ENCODE peak calls at places on chromosomes 5 and 9, in four cellular contexts. A is uterus, P is IMR-90, O is NT2/D1. N is an unnamed sample.

GRCh38 chr5:66587771-66588170 is 8.4 kb upstream of the MAST4 start:
- DNase-seq in O (no peak), A (no peak), P (no peak), N (no peak)

GRCh38 chr9:133990366-133991210 is 1.5 kb downstream of the VAV2 start:
- DNase-seq in O (no peak), P (peak), A (peak), N (peak)

GRCh38 chr9:3793363-3793762 is 267.6 kb upstream of the RFX3 start:
- DNase-seq in O (no peak), A (no peak), P (no peak), N (no peak)

GRCh38 chr9:107833295-107833694 is 343.7 kb upstream of the KLF4 start:
- DNase-seq in O (no peak), A (no peak), P (peak), N (no peak)

GRCh38 chr5:65512170-65512937 is 30.6 kb upstream of the ADAMTS6 start:
- DNase-seq in O (no peak), A (no peak), P (peak), N (no peak)

GRCh38 chr5:79151933-79152671 is 40.5 kb downstream of the BHMT start:
- DNase-seq in P (no peak), O (no peak), A (no peak), N (no peak)

GRCh38 chr5:38871790-38872551 is 26.2 kb downstream of the OSMR start:
- DNase-seq in O (no peak), P (peak), A (peak), N (no peak)

GRCh38 chr5:91151947-91152346 is 231.2 kb downstream of the ARRDC3 start:
- DNase-seq in P (peak), A (no peak), O (no peak), N (no peak)

GRCh38 chr9:37550781-37551180 is 25.4 kb downstream of the FBXO10 start:
- DNase-seq in P (peak), A (no peak), O (no peak), N (no peak)

GRCh38 chr5:138692370-138692769 is 60.9 kb upstream of the CTNNA1 start:
- DNase-seq in P (no peak), O (no peak), A (no peak), N (no peak)

GRCh38 chr5:128674837-128675446 is 136.9 kb upstream of the FBN2 start:
- DNase-seq in A (no peak), P (peak), O (no peak), N (peak)

GRCh38 chr9:98132806-98133631 is 14.0 kb upstream of the TRIM14 start:
- DNase-seq in P (no peak), A (no peak), O (no peak), N (no peak)

GRCh38 chr9:127720031-127720864 is 4.4 kb downstream of the TTC16 start:
- DNase-seq in P (no peak), O (no peak), A (no peak), N (no peak)

GRCh38 chr5:43676083-43676840 is 73.3 kb downstream of the NNT start:
- DNase-seq in O (no peak), A (no peak), P (peak), N (no peak)

GRCh38 chr9:76403352-76403751 is 9.1 kb upstream of the RFK start:
- DNase-seq in O (no peak), P (peak), A (no peak), N (peak)

GRCh38 chr9:98323051-98323830 is 67.8 kb upstream of the TBC1D2 start:
- DNase-seq in P (no peak), O (no peak), A (no peak), N (no peak)

GRCh38 chr9:70566066-70566465 is 151.6 kb upstream of the KLF9 start:
- DNase-seq in A (no peak), P (no peak), O (no peak), N (no peak)

GRCh38 chr9:129140397-129141065 is 29.3 kb downstream of the PTPA start:
- DNase-seq in O (no peak), P (peak), A (peak), N (peak)

GRCh38 chr5:169548315-169548714 is 35.3 kb upstream of the SPDL1 start:
- DNase-seq in A (no peak), O (no peak), P (peak), N (peak)

GRCh38 chr5:107519900-107520354 is 150.8 kb downstream of the EFNA5 start:
- DNase-seq in A (no peak), O (no peak), P (peak), N (peak)

GRCh38 chr5:30768061-30768460 is 425.4 kb upstream of the CDH6 start:
- DNase-seq in A (no peak), P (peak), O (no peak), N (no peak)

GRCh38 chr5:30764704-30765103 is 428.8 kb upstream of the CDH6 start:
- DNase-seq in P (peak), A (no peak), O (no peak), N (no peak)

GRCh38 chr5:30765227-30765626 is 428.3 kb upstream of the CDH6 start:
- DNase-seq in P (peak), A (no peak), O (no peak), N (no peak)
- H3K4me3 ChIP-seq in P (no peak), A (no peak), O (no peak), N (no peak)

GRCh38 chr5:82403724-82404123 is 125.6 kb upstream of the RPS23 start:
- DNase-seq in P (no peak), O (no peak), A (no peak), N (no peak)

GRCh38 chr5:82405166-82405565 is 127.0 kb upstream of the RPS23 start:
- DNase-seq in P (peak), O (no peak), A (no peak), N (no peak)

GRCh38 chr5:82403026-82403425 is 124.9 kb upstream of the RPS23 start:
- DNase-seq in P (no peak), O (no peak), A (no peak), N (no peak)

GRCh38 chr5:82405618-82406199 is 127.6 kb upstream of the RPS23 start:
- DNase-seq in A (no peak), P (peak), O (no peak), N (no peak)

GRCh38 chr5:82404382-82404945 is 126.3 kb upstream of the RPS23 start:
- DNase-seq in O (no peak), P (no peak), A (no peak), N (no peak)
- H3K4me3 ChIP-seq in O (no peak), P (no peak), A (no peak), N (no peak)

DNA sequence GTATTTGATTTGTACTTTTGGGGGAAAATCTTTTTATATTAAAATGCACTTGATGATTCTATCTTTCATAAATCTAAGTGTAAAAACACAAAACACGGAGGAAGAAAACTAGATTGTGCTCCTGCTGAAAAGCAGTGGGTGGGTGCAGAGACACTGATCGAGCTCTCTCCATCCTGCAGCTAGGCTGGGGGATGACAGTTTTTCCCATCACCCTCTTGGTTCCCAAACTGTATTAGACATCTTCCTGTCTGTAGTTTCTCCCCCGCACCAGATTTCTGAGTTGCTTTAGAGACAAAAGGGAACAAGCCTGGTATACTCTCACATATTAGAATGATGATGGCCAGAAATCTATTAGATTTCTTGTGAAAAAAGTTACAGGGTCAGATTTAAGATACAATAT is 99.6 kb downstream of the FAM114A2 start:
- DNase-seq in P (no peak), O (no peak), A (no peak), N (no peak)
- H3K4me3 ChIP-seq in P (no peak), O (no peak), A (no peak), N (no peak)

GRCh38 chr9:130689572-130689936 is 4.0 kb upstream of the EXOSC2 start:
- DNase-seq in P (no peak), O (no peak), A (no peak), N (no peak)

GRCh38 chr9:130685104-130685503 is 8.5 kb upstream of the EXOSC2 start:
- DNase-seq in A (no peak), O (no peak), P (no peak), N (no peak)

GRCh38 chr9:130689937-130690700 is 3.5 kb upstream of the EXOSC2 start:
- DNase-seq in A (peak), P (peak), O (no peak), N (peak)

GRCh38 chr9:130688070-130688469 is 5.5 kb upstream of the EXOSC2 start:
- DNase-seq in O (no peak), P (no peak), A (no peak), N (no peak)

DNA sequence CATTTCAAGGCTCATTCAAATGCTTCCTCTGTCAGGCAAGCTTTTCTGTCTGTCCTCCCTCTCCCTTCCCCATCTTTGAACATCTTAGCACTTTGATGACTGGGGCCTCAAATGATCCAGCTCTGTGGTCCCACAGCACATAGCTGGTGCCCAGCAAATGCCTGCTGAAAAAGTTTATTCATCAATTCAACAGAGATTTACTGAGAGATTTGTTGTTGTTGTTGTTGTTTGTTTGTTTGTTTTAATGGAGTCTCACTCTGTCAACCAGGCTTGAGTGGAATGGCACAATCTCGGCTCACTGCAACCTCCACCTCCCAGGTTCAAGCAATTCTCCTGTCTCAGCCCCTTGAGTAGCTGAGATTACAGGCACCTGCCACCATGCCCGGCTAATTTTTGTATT is 6.0 kb upstream of the EXOSC2 start:
- DNase-seq in O (no peak), P (no peak), A (no peak), N (no peak)
- H3K4me3 ChIP-seq in O (no peak), P (no peak), A (no peak), N (no peak)

GRCh38 chr5:9268226-9268625 is 277.6 kb downstream of the SEMA5A start:
- DNase-seq in A (no peak), O (no peak), P (peak), N (no peak)
- H3K4me3 ChIP-seq in A (no peak), O (no peak), P (no peak), N (no peak)

DNA sequence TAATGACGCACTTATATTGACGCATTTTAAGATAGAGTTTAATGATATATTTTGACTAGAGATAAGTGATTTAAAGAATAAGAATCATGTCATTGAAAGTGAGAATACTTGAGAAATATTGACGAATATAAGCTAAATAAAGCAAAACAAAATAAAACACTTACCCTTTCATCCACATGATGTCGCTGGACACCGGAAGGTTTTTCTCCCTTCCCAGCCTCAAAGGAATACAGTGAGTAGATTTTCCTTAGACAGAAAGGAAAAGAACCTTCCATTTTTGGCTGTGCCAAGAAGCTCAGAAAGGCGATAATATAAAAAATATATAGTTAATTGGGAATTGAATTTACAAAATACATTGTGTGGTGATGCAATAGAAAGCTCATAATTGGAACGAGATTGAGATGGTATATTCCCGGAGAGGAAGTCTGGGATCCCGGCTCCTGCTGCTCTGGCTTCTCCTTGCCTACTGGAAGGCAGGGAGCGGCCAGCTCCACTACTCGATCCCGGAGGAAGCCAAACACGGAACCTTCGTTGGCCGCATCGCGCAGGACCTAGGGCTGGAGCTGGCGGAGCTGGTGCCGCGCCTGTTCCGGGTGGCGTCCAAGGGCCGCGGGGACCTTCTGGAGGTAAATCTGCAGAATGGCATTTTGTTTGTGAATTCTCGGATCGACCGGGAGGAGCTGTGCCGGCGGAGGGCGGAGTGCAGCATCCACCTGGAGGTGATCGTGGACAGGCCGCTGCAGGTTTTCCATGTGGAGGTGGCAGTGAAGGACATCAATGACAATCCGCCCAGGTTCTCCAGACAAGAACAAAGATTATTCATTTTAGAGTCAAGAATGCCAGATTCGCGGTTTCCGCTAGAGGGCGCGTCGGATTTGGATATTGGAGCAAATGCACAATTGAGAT is at the start of gene PCDHA5:
- DNase-seq in P (no peak), A (no peak), O (no peak), N (peak)
- H3K4me3 ChIP-seq in P (no peak), A (no peak), O (no peak), N (no peak)

DNA sequence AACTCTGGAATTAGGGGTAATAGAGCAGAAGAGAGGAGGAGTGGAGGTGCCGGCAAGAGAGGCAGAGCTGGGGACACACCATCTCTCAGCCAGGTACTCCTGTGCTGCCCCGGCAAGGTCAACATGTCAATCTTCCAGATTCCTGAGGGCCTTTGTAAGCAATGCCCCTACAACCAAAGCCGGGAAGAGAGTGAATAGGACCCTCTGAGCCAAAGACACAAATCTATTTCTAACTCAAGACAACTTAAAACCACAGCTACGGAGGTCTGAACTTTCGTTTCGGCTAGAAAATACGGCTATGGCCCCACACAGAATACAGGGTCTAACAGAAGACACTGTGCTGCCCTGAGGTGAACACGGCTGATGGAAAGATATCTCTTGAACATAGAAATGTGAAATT is 66.6 kb downstream of the SERINC5 start:
- DNase-seq in P (no peak), A (no peak), O (no peak), N (no peak)
- H3K4me3 ChIP-seq in P (no peak), A (peak), O (no peak), N (no peak)

N was measured in HAP-1.